ENCODE peak calls at places on chromosomes 5 and 9, in ten cellular contexts. I is thoracic aorta, B is fibroblast of the aortic adventitia, Q is fibroblast of lung, L is cardiac muscle cell, E is epithelial cell of esophagus, K is brain microvascular endothelial cell, C is choroid plexus epithelial cell, G is fibroblast of pulmonary artery, P is astrocyte of the spinal cord. M is an unnamed sample.

GRCh38 chr9:104264431-104264830 is 170.3 kb downstream of the SMC2 start:
- DNase-seq in E (no peak), G (peak; percentile 21), B (peak; percentile 42), L (peak; percentile 34), Q (no peak), C (no peak), I (no peak), P (no peak), K (no peak), M (no peak)

GRCh38 chr5:139740138-139740992 is 55.2 kb upstream of the PSD2 start:
- DNase-seq in P (no peak), L (no peak), B (no peak), E (no peak), G (no peak), C (no peak), K (no peak), I (no peak), Q (no peak), M (no peak)

GRCh38 chr9:100725376-100725775 is 147.5 kb downstream of the CAVIN4 start:
- DNase-seq in B (no peak), Q (no peak), K (no peak), C (no peak), L (peak; percentile 70), E (no peak), I (no peak), P (no peak), G (peak; percentile 30), M (no peak)

GRCh38 chr5:137115152-137115551 is 384.0 kb downstream of the SPOCK1 start:
- DNase-seq in Q (no peak), B (no peak), E (no peak), G (no peak), L (no peak), P (no peak), C (no peak), K (no peak), I (no peak), M (no peak)

GRCh38 chr5:16467363-16468219 is 2.0 kb upstream of the ZNF622 start:
- DNase-seq in K (peak; percentile 72), C (peak; percentile 80), P (peak; percentile 61), L (peak; percentile 30), G (peak; percentile 45), E (peak; percentile 81), B (peak; percentile 63), Q (peak; percentile 86), I (no peak), M (no peak)

GRCh38 chr9:126127591-126127990 is 199.0 kb upstream of the MVB12B start:
- DNase-seq in I (no peak), B (no peak), K (no peak), Q (no peak), L (no peak), G (no peak), C (no peak), E (no peak), P (no peak), M (no peak)

GRCh38 chr5:73564018-73564417 is 1.4 kb downstream of the ANKRA2 start:
- DNase-seq in E (no peak), L (peak; percentile 12), Q (no peak), P (no peak), B (peak; percentile 17), C (peak; percentile 15), G (peak; percentile 10), K (no peak), I (no peak), M (no peak)

GRCh38 chr9:127903557-127904475 is 4.4 kb upstream of the ST6GALNAC6 start:
- DNase-seq in I (no peak), C (no peak), B (no peak), G (no peak), P (no peak), E (no peak), L (no peak), K (no peak), Q (no peak), M (no peak)

GRCh38 chr5:104890767-104891166 is 1328.2 kb upstream of the NUDT12 start:
- DNase-seq in G (no peak), B (no peak), L (no peak), P (no peak), Q (no peak), E (no peak), K (no peak), C (no peak), I (no peak), M (no peak)

GRCh38 chr5:143693691-143694252 is 118.2 kb upstream of the HMHB1 start:
- DNase-seq in P (peak; percentile 31), K (no peak), G (no peak), I (no peak), L (no peak), E (no peak), C (peak; percentile 22), B (peak; percentile 60), Q (peak; percentile 47), M (no peak)

GRCh38 chr9:89496645-89497044 is 1.3 kb downstream of the SEMA4D start:
- DNase-seq in P (no peak), K (no peak), L (no peak), G (no peak), I (no peak), C (no peak), B (no peak), E (no peak), Q (no peak), M (no peak)

GRCh38 chr5:105812356-105812755 is 1858.4 kb downstream of the EFNA5 start:
- DNase-seq in B (no peak), I (no peak), Q (no peak), E (no peak), P (no peak), G (peak; percentile 32), K (no peak), L (peak; percentile 2), C (peak; percentile 61), M (no peak)

GRCh38 chr9:15182755-15183154 is 124.3 kb downstream of the TTC39B start:
- DNase-seq in L (no peak), Q (no peak), P (no peak), G (no peak), I (no peak), K (no peak), C (no peak), E (no peak), B (no peak), M (no peak)

DNA sequence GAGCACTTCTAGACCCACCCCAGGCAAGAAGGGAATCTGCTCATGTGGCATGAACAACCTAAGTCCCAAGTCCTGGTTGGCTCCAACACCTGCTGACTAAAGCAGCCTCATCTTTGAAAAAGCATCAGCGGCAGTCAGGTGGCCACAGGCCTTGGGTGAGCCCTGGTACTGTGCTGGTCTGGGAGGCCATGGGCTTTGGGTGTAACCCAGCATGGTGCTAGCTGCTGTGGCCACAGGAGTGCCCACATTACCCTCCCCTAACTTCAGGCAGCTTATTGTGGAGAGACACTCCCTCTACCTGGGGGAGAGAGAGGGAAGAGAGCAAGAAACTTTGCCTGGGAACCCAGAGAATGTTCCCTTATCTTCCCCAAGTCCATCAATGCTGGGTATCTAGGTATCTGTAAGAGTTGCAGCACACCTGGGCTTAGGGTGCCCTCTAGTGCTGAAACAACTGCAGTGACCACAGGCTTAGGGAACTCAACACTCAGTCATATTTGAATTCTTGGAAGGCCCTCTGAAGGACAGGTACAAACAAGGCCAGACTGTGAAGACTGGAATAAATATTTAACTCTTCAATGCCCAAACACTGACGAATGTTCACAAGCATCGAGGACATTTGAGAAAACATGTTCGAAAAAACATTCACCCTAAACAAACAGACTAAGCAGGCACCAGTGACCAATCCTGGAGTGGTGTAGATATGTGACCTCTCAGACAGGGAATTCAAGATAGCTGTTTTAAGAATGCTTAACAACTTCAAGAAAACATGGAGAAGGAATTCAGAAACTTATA is 69.9 kb upstream of the OR2K2 start:
- DNase-seq in Q (no peak), G (peak; percentile 51), E (peak; percentile 79), P (peak; percentile 6), I (no peak), C (peak; percentile 44), L (peak; percentile 35), K (no peak), B (peak; percentile 37), M (peak; percentile 14)
- TF ChIP-seq CTCF in Q (peak; percentile 26), G (peak; percentile 58), E (peak; percentile 73), P (peak; percentile 44), I (no peak), C (peak; percentile 59), L (peak; percentile 47), K (peak; percentile 73), B (peak; percentile 47), M (peak; percentile 78)

GRCh38 chr5:58544926-58545325 is 37.9 kb upstream of the RAB3C start:
- DNase-seq in L (no peak), Q (no peak), K (no peak), B (no peak), G (no peak), P (no peak), E (no peak), C (no peak), I (no peak), M (no peak)
- H3K4me3 ChIP-seq in L (no peak overlapping the region), Q (no peak overlapping the region), K (no peak overlapping the region), B (no peak overlapping the region), G (no peak overlapping the region), P (no peak overlapping the region), E (no peak overlapping the region), C (no peak overlapping the region), I (no peak overlapping the region), M (no peak overlapping the region)

GRCh38 chr5:57453728-57454127 is 28.9 kb downstream of the ACTBL2 start:
- DNase-seq in Q (no peak), G (no peak), K (no peak), L (no peak), C (no peak), P (no peak), B (no peak), I (no peak), E (no peak), M (no peak)
- TF ChIP-seq CTCF in Q (no peak), G (no peak), K (no peak), L (no peak), C (no peak), P (no peak), B (no peak), I (no peak), E (no peak), M (no peak)

DNA sequence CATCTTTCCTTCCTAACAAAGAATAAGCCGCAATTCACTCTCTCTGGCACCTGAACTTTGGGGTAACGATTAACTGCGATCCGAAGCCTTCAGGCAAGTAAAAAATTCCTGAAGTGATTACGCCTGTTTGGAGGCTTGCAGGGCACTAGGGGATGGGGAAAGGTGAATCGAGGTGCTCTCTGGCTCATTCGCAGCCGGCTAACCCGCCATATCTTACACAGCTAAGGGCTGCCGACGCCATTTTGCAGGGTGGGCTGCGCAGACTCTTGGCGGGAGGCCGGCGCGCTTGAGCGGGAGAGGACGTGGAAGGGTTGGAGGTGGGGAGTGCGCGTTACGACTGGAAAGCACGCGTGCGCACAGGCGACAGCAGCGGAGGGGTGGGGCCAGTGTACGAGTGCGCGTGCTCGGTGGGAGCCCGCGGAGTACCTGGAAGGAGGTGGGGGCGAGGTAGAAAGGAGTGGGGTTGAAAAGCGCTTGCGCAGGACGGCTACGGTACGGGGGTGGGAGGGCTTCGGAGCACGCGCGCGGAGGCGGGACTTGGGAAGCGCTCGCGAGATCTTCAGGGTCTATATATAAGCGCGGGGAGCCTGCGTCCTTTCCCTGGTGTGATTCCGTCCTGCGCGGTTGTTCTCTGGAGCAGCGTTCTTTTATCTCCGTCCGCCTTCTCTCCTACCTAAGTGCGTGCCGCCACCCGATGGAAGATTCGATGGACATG is at the start of gene NPM1:
- DNase-seq in P (peak; percentile 99), K (peak; percentile 96), B (peak; percentile 98), Q (peak; percentile 98), E (peak; percentile 98), C (peak; percentile 100), I (peak; percentile 81), L (peak; percentile 100), G (peak; percentile 100), M (peak; percentile 96)
- H3K4me3 ChIP-seq in P (peak within 1 kb of the TSS; percentile 93), K (peak within 1 kb of the TSS; percentile 98), B (peak within 1 kb of the TSS; percentile 93), Q (peak within 1 kb of the TSS; percentile 79), E (peak within 1 kb of the TSS; percentile 92), C (peak within 1 kb of the TSS; percentile 98), I (peak within 1 kb of the TSS; percentile 86), L (peak within 1 kb of the TSS; percentile 95), G (peak within 1 kb of the TSS; percentile 96), M (peak within 1 kb of the TSS; percentile 59)

GRCh38 chr5:62197697-62198096 is 108.3 kb upstream of the KIF2A start:
- DNase-seq in P (no peak), L (no peak), B (no peak), C (no peak), E (no peak), K (no peak), I (no peak), Q (no peak), G (no peak), M (peak; percentile 14)
- TF ChIP-seq CTCF in P (no peak), L (no peak), B (no peak), C (no peak), E (no peak), K (no peak), I (no peak), Q (no peak), G (no peak), M (peak; percentile 23)